ENCODE peak calls at places on chromosomes 13 and 19, in five cellular contexts. D is K562, Z is astrocyte of the spinal cord, C is sigmoid colon, R is fibroblast of mammary gland. N is an unnamed sample.

GRCh38 chr19:46860846-46861690 is at the start of gene ARHGAP35:
- DNase-seq in R (no peak), D (peak), Z (no peak), C (no peak), N (peak)

GRCh38 chr13:36879218-36879938 is 40.7 kb downstream of the SMAD9 start:
- DNase-seq in D (no peak), C (no peak), R (no peak), Z (no peak), N (no peak)

GRCh38 chr19:16435999-16436650 is 35.6 kb downstream of the EPS15L1 start:
- DNase-seq in C (no peak), R (no peak), D (peak), Z (peak), N (peak)

GRCh38 chr19:38545596-38545995 is 72.2 kb downstream of the MAP4K1 start:
- DNase-seq in Z (no peak), R (peak), D (no peak), C (no peak), N (peak)

GRCh38 chr13:96710166-96710866 is 284.0 kb downstream of the OXGR1 start:
- DNase-seq in C (no peak), R (peak), D (no peak), Z (peak), N (peak)

GRCh38 chr19:39677931-39678889 is 22.5 kb downstream of the LGALS16 start:
- DNase-seq in Z (no peak), D (no peak), R (peak), C (no peak), N (peak)

GRCh38 chr13:111230385-111230930 is 90.0 kb upstream of the TEX29 start:
- DNase-seq in Z (no peak), R (no peak), C (no peak), D (no peak), N (no peak)

GRCh38 chr13:108987488-108987887 is 358.1 kb downstream of the MYO16 start:
- DNase-seq in C (no peak), Z (no peak), R (peak), D (no peak), N (peak)

GRCh38 chr13:57128909-57129308 is 11.8 kb upstream of the PRR20A start:
- DNase-seq in C (no peak), D (no peak), R (no peak), Z (no peak), N (no peak)

GRCh38 chr19:13872695-13873389 is 4.1 kb upstream of the NANOS3 start:
- DNase-seq in D (peak), Z (no peak), R (no peak), C (no peak), N (no peak)

GRCh38 chr13:101289764-101290163 is 126.5 kb downstream of the NALCN start:
- DNase-seq in R (peak), Z (peak), C (no peak), D (no peak), N (peak)

GRCh38 chr13:101915755-101916107 is 463.3 kb downstream of the ITGBL1 start:
- DNase-seq in Z (no peak), C (no peak), R (no peak), D (no peak), N (no peak)

GRCh38 chr13:21071894-21072293 is 10.5 kb upstream of the LATS2 start:
- DNase-seq in D (no peak), C (no peak), Z (no peak), R (no peak), N (no peak)

GRCh38 chr13:109734002-109734785 is 52.2 kb downstream of the IRS2 start:
- DNase-seq in D (no peak), C (no peak), R (no peak), Z (no peak), N (no peak)

GRCh38 chr19:33195711-33196347 is 1.7 kb downstream of the LRP3 start:
- DNase-seq in D (no peak), R (no peak), Z (no peak), C (no peak), N (no peak)

GRCh38 chr19:632228-633067 is 889 bp downstream of the POLRMT start:
- DNase-seq in Z (peak), C (no peak), D (peak), R (peak), N (peak)

GRCh38 chr19:33303791-33304759 is 1.7 kb upstream of the CEBPA start:
- DNase-seq in Z (no peak), R (peak), D (peak), C (peak), N (no peak)

GRCh38 chr19:9811139-9811538 is 7.7 kb downstream of the FBXL12 start:
- DNase-seq in Z (no peak), D (no peak), R (no peak), C (no peak), N (no peak)

GRCh38 chr13:26300140-26300539 is 46.2 kb downstream of the CDK8 start:
- DNase-seq in Z (peak), C (no peak), R (peak), D (peak), N (peak)

GRCh38 chr19:51751655-51752054 is at the start of gene FPR1:
- DNase-seq in D (no peak), Z (peak), R (peak), C (no peak), N (peak)

GRCh38 chr19:46988614-46989230 is 30.9 kb upstream of the NPAS1 start:
- DNase-seq in C (no peak), D (no peak), R (no peak), Z (no peak), N (no peak)

GRCh38 chr13:59677966-59678814 is 485.5 kb downstream of the DIAPH3 start:
- DNase-seq in R (peak), D (peak), C (no peak), Z (peak), N (peak)

GRCh38 chr13:41352935-41353801 is 42.1 kb downstream of the NAA16 start:
- DNase-seq in C (no peak), R (peak), Z (peak), D (peak), N (peak)

GRCh38 chr13:113458218-113459065 is 5.2 kb upstream of the ADPRHL1 start:
- DNase-seq in C (peak), Z (peak), D (peak), R (peak), N (peak)
- TF ChIP-seq CTCF in C (no peak), Z (peak), D (peak), R (peak), N (peak)

GRCh38 chr19:19260417-19260816 is 12.7 kb downstream of the TM6SF2 start:
- DNase-seq in C (no peak), D (no peak), R (no peak), Z (no peak), N (no peak)

GRCh38 chr19:19261350-19262189 is 11.5 kb downstream of the TM6SF2 start:
- DNase-seq in D (no peak), Z (no peak), C (no peak), R (no peak), N (no peak)

GRCh38 chr19:19260842-19261241 is 12.3 kb downstream of the TM6SF2 start:
- DNase-seq in C (no peak), R (no peak), Z (no peak), D (no peak), N (no peak)

GRCh38 chr19:19263886-19264487 is 9.1 kb downstream of the TM6SF2 start:
- DNase-seq in C (no peak), D (no peak), Z (no peak), R (no peak), N (no peak)

GRCh38 chr19:19262190-19263057 is 10.7 kb downstream of the TM6SF2 start:
- DNase-seq in D (no peak), C (no peak), R (no peak), Z (no peak), N (no peak)
- H3K4me3 ChIP-seq in D (no peak), C (no peak), R (no peak), Z (no peak), N (no peak)

DNA sequence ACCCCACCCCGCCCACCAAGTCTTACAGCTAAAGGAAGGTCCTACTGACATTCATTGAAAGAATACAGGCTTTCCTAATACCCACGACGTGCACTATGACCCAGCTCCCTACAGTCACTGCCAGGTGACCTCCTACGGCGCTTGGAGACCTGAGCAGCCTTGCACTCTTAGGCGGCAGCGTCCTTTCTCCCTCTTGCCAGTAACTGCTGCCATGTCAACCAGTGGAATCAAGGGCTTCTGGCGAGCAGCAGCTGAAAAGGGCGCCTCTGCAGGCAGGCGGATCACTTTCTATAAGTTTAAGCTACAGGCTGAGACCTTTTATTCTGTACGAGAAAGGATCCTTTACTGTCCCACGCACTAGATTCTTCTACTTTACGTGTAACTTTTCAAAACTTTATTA is 2.0 kb downstream of the KCTD12 start:
- DNase-seq in C (peak), R (peak), Z (peak), D (no peak), N (peak)
- TF ChIP-seq CTCF in C (no peak), R (peak), Z (peak), D (no peak), N (peak)

GRCh38 chr19:36577271-36577996 is 4.3 kb upstream of the ZNF529 start:
- DNase-seq in C (no peak), Z (no peak), R (no peak), D (no peak), N (peak)

GRCh38 chr19:36573948-36574726 is 1.0 kb upstream of the ZNF529 start:
- DNase-seq in Z (peak), R (peak), D (no peak), C (no peak), N (peak)

GRCh38 chr19:36572593-36573019 is 486 bp downstream of the ZNF529 start:
- DNase-seq in Z (no peak), C (no peak), D (no peak), R (no peak), N (no peak)

GRCh38 chr19:36573020-36573947 is at the start of gene ZNF529:
- DNase-seq in R (peak), D (peak), Z (peak), C (peak), N (peak)

GRCh38 chr19:36574762-36575161 is 1.7 kb upstream of the ZNF529 start:
- DNase-seq in Z (no peak), D (no peak), R (no peak), C (no peak), N (peak)
- H3K4me3 ChIP-seq in Z (no peak), D (peak), R (no peak), C (no peak), N (no peak)

GRCh38 chr19:5369962-5370367 is 29.4 kb upstream of the PTPRS start:
- DNase-seq in D (peak), R (peak), Z (peak), C (no peak), N (peak)
- TF ChIP-seq CTCF in D (peak), R (peak), Z (peak), C (no peak), N (peak)

GRCh38 chr19:45418812-45419211 is 4.9 kb downstream of the ERCC1 start:
- DNase-seq in R (no peak), Z (no peak), C (no peak), D (no peak), N (no peak)
- H3K4me3 ChIP-seq in R (no peak), Z (no peak), C (no peak), D (no peak), N (no peak)